ENCODE peak calls at places on chromosomes 11 and 22, in seven cellular contexts. B is H7; L is activated CD8-positive, alpha-beta memory T cell treated with anti-CD3 and anti-CD28 coated beads, Interleukin-2, amount 10 ng/mL, durations not matched to agents 7 days and 5 days; H is naive B cell; G is epithelial cell of esophagus; Y is breast epithelium; S is testis. X is an unnamed sample.

GRCh38 chr11:73379189-73379880 is 3.1 kb downstream of the RELT start:
- DNase-seq in Y (peak), H (no peak), L (no peak), B (no peak), G (no peak), S (no peak), X (no peak)

GRCh38 chr22:10778296-10778814 is 4749.6 kb upstream of the OR11H1 start:
- DNase-seq in L (no peak), H (no peak), S (peak), G (no peak), Y (no peak), B (no peak), X (no peak)

GRCh38 chr11:117759305-117759704 is 37.7 kb downstream of the DSCAML1 start:
- DNase-seq in G (no peak), H (no peak), L (no peak), S (no peak), B (peak), Y (no peak), X (no peak)

GRCh38 chr11:69533296-69534165 is 52.1 kb downstream of the LINC01488 start:
- DNase-seq in Y (no peak), H (no peak), G (no peak), S (no peak), L (no peak), B (no peak), X (no peak)

GRCh38 chr11:76445122-76446084 is 585 bp downstream of the EMSY start:
- DNase-seq in S (peak), L (peak), B (peak), H (peak), Y (peak), G (peak), X (peak)

GRCh38 chr11:35242843-35243242 is 103.9 kb downstream of the CD44 start:
- DNase-seq in S (no peak), L (no peak), H (no peak), Y (no peak), G (no peak), B (no peak), X (no peak)

GRCh38 chr22:39408173-39408572 is 8.6 kb downstream of the TAB1 start:
- DNase-seq in S (no peak), L (no peak), Y (no peak), G (peak), H (no peak), B (no peak), X (no peak)

GRCh38 chr11:126410649-126411048 is 55.2 kb downstream of the ST3GAL4 start:
- DNase-seq in S (peak), B (no peak), H (no peak), Y (no peak), G (no peak), L (no peak), X (peak)

GRCh38 chr11:6402561-6402981 is 12.3 kb downstream of the SMPD1 start:
- DNase-seq in G (no peak), B (peak), S (no peak), H (peak), L (peak), Y (no peak), X (no peak)

GRCh38 chr11:109972939-109973338 is 120.3 kb upstream of the ZC3H12C start:
- DNase-seq in Y (no peak), G (peak), B (no peak), S (no peak), H (no peak), L (no peak), X (peak)

GRCh38 chr22:30459206-30460052 is 12.4 kb downstream of the SEC14L3 start:
- DNase-seq in L (peak), S (no peak), B (peak), G (peak), Y (no peak), H (no peak), X (peak)

GRCh38 chr22:27327981-27328721 is 473.4 kb downstream of the MN1 start:
- DNase-seq in B (no peak), H (no peak), S (no peak), G (peak), Y (no peak), L (peak), X (no peak)

GRCh38 chr22:47188337-47189055 is 426.0 kb downstream of the TBC1D22A start:
- DNase-seq in L (no peak), B (no peak), H (no peak), S (no peak), G (no peak), Y (no peak), X (no peak)

GRCh38 chr11:96842731-96843130 is 452.9 kb downstream of the JRKL start:
- DNase-seq in L (no peak), S (no peak), B (no peak), Y (no peak), G (no peak), H (no peak), X (no peak)

GRCh38 chr11:116217006-116217405 is 555.8 kb downstream of the BUD13 start:
- DNase-seq in S (peak), G (peak), B (peak), L (no peak), H (no peak), Y (no peak), X (peak)

GRCh38 chr11:1192741-1193325 is 30.0 kb upstream of the MUC5B start:
- DNase-seq in Y (no peak), L (no peak), G (no peak), H (no peak), B (peak), S (no peak), X (no peak)

GRCh38 chr11:100354736-100355135 is 332.4 kb upstream of the ARHGAP42 start:
- DNase-seq in L (no peak), S (no peak), H (no peak), G (peak), B (no peak), Y (no peak), X (no peak)

GRCh38 chr11:69000831-69001245 is 12.2 kb downstream of the MRGPRF start:
- DNase-seq in G (peak), L (no peak), Y (peak), B (peak), S (peak), H (no peak), X (peak)

GRCh38 chr11:296206-296975 is 2.9 kb downstream of the IFITM5 start:
- DNase-seq in H (no peak), S (no peak), Y (no peak), G (no peak), L (no peak), B (peak), X (no peak)

GRCh38 chr11:24406389-24406788 is 90.5 kb upstream of the LUZP2 start:
- DNase-seq in H (no peak), S (no peak), Y (no peak), B (no peak), L (no peak), G (no peak), X (no peak)

GRCh38 chr11:65448074-65448417 is 25.4 kb downstream of the NEAT1 start:
- DNase-seq in G (no peak), L (no peak), Y (no peak), H (no peak), S (no peak), B (no peak), X (peak)

GRCh38 chr11:131690776-131691557 is 320.6 kb downstream of the NTM start:
- DNase-seq in H (no peak), Y (no peak), L (no peak), B (no peak), S (no peak), G (no peak), X (no peak)

GRCh38 chr22:48700180-48700565 is 1127.5 kb downstream of the BRD1 start:
- DNase-seq in L (no peak), B (peak), S (no peak), Y (no peak), G (no peak), H (no peak), X (no peak)

GRCh38 chr11:13280323-13280722 is 2.7 kb downstream of the BMAL1 start:
- DNase-seq in B (no peak), G (no peak), H (no peak), S (no peak), L (no peak), Y (no peak), X (no peak)

GRCh38 chr11:128509990-128510389 is 77.4 kb downstream of the ETS1 start:
- DNase-seq in B (no peak), L (no peak), S (no peak), H (no peak), Y (no peak), G (peak), X (peak)

GRCh38 chr11:61035086-61035835 is 63.8 kb downstream of the CD6 start:
- DNase-seq in S (no peak), B (no peak), L (no peak), H (no peak), G (no peak), Y (no peak), X (no peak)

GRCh38 chr22:17845340-17845739 is 71.1 kb upstream of the BID start:
- DNase-seq in B (no peak), G (peak), Y (no peak), S (no peak), L (no peak), H (no peak), X (no peak)

GRCh38 chr22:30838111-30838510 is 130.5 kb downstream of the MORC2 start:
- DNase-seq in S (no peak), H (no peak), B (no peak), L (no peak), G (peak), Y (no peak), X (peak)

GRCh38 chr11:130601764-130602163 is 153.3 kb downstream of the ADAMTS15 start:
- DNase-seq in S (no peak), G (no peak), H (no peak), B (no peak), L (no peak), Y (no peak), X (no peak)

GRCh38 chr11:46557684-46558151 is 36.1 kb downstream of the AMBRA1 start:
- DNase-seq in L (no peak), B (no peak), Y (no peak), H (no peak), S (no peak), G (peak), X (peak)

GRCh38 chr22:29581799-29582198 is 886 bp upstream of the NIPSNAP1 start:
- DNase-seq in H (no peak), G (peak), L (no peak), Y (no peak), S (no peak), B (no peak), X (no peak)

GRCh38 chr11:134724779-134725140 is 312.7 kb upstream of the B3GAT1 start:
- DNase-seq in S (no peak), Y (no peak), B (no peak), L (no peak), G (no peak), H (no peak), X (no peak)

GRCh38 chr11:112437096-112437495 is 176.4 kb upstream of the PLET1 start:
- DNase-seq in H (no peak), B (no peak), L (no peak), Y (no peak), S (no peak), G (peak), X (no peak)

X was measured in foreskin fibroblast.